ENCODE peak calls at places on chromosomes 12 and 14, in nine cellular contexts. X, T, P, Z, W, V, O, Y and B are unnamed samples.

GRCh38 chr12:48557919-48558318 is 11.9 kb downstream of the LALBA start:
- DNase-seq in V (no peak), X (no peak), T (no peak), Z (no peak), Y (no peak), P (no peak), O (no peak), W (no peak), B (no peak)

GRCh38 chr12:41531147-41531829 is 343.2 kb downstream of the PDZRN4 start:
- DNase-seq in W (no peak), X (no peak), P (no peak), Y (peak; percentile 79), T (peak; percentile 75), O (no peak), Z (no peak), V (no peak), B (peak; percentile 41)

GRCh38 chr14:100616854-100617714 is 29.9 kb upstream of the BEGAIN start:
- DNase-seq in Y (peak; percentile 17), O (peak; percentile 48), V (no peak), X (no peak), W (no peak), Z (peak; percentile 10), T (no peak), P (no peak), B (no peak)

GRCh38 chr12:2682301-2683282 is 112.2 kb upstream of the FKBP4 start:
- DNase-seq in T (no peak), V (peak; percentile 28), Z (peak; percentile 43), Y (no peak), O (peak; percentile 65), P (no peak), X (no peak), W (peak; percentile 78), B (no peak)

GRCh38 chr14:93044116-93044515 is 71.6 kb downstream of the ITPK1 start:
- DNase-seq in W (no peak), Z (no peak), T (no peak), P (no peak), O (no peak), X (no peak), Y (no peak), V (no peak), B (no peak)

GRCh38 chr12:68267892-68268396 is 14.5 kb upstream of the IL22 start:
- DNase-seq in O (no peak), X (no peak), V (no peak), T (no peak), W (no peak), Z (no peak), P (no peak), Y (no peak), B (no peak)

GRCh38 chr14:100893228-100893601 is 10.3 kb downstream of the RTL1 start:
- DNase-seq in Y (peak; percentile 51), O (no peak), Z (no peak), P (no peak), X (no peak), T (no peak), V (no peak), W (no peak), B (no peak)

GRCh38 chr12:25051583-25052190 is 102.8 kb upstream of the BCAT1 start:
- DNase-seq in O (peak; percentile 85), P (no peak), Z (peak; percentile 49), T (no peak), X (peak; percentile 47), V (no peak), Y (no peak), W (no peak), B (no peak)

GRCh38 chr14:24481622-24482324 is 26.3 kb downstream of the CMA1 start:
- DNase-seq in Y (no peak), T (peak; percentile 17), Z (peak; percentile 43), X (peak; percentile 59), P (peak; percentile 63), W (peak; percentile 82), V (peak; percentile 37), O (peak; percentile 26), B (peak; percentile 70)

GRCh38 chr12:125121095-125121494 is 55.9 kb downstream of the AACS start:
- DNase-seq in Z (no peak), W (no peak), Y (no peak), O (no peak), P (no peak), X (peak; percentile 61), T (no peak), V (peak; percentile 30), B (no peak)

GRCh38 chr14:20683896-20684661 is at the start of gene RNASE4:
- DNase-seq in O (peak; percentile 85), P (peak; percentile 91), V (peak; percentile 86), Z (peak; percentile 77), Y (peak; percentile 95), T (peak; percentile 80), X (peak; percentile 93), W (peak; percentile 77), B (peak; percentile 95)

GRCh38 chr14:49467091-49467490 is 119.1 kb downstream of the RPS29 start:
- DNase-seq in P (no peak), X (no peak), W (no peak), V (no peak), O (no peak), Y (no peak), T (no peak), Z (no peak), B (no peak)

GRCh38 chr14:22781606-22782000 is 15.1 kb downstream of the OXA1L start:
- DNase-seq in O (no peak), P (no peak), X (no peak), Z (no peak), W (no peak), T (no peak), Y (no peak), V (no peak), B (no peak)

GRCh38 chr12:130924946-130925345 is 28.8 kb upstream of the ADGRD1 start:
- DNase-seq in X (peak; percentile 61), V (no peak), P (no peak), Y (no peak), Z (no peak), W (no peak), O (no peak), T (no peak), B (no peak)

GRCh38 chr12:111169032-111169431 is 199.9 kb downstream of the PHETA1 start:
- DNase-seq in P (no peak), V (no peak), Z (no peak), Y (no peak), X (no peak), W (no peak), O (no peak), T (no peak), B (no peak)

GRCh38 chr14:75979641-75980422 is 2.0 kb downstream of the TGFB3 start:
- DNase-seq in W (no peak), Z (no peak), T (peak; percentile 52), X (no peak), Y (peak; percentile 77), O (no peak), P (no peak), V (no peak), B (no peak)

GRCh38 chr12:78963439-78964222 is 99.1 kb downstream of the SYT1 start:
- DNase-seq in Y (no peak), O (no peak), X (no peak), T (no peak), Z (no peak), V (no peak), W (no peak), P (no peak), B (no peak)

GRCh38 chr12:117000316-117000715 is 89.6 kb downstream of the FBXW8 start:
- DNase-seq in V (no peak), P (no peak), Z (no peak), W (no peak), O (no peak), T (no peak), X (no peak), Y (no peak), B (no peak)

GRCh38 chr12:100716949-100717732 is 77.4 kb upstream of the ANO4 start:
- DNase-seq in Z (no peak), P (peak; percentile 58), T (no peak), X (no peak), W (peak; percentile 81), V (no peak), O (no peak), Y (no peak), B (no peak)
- H3K27me3 ChIP-seq in Z (peaks cover 32% of the 10 kb centered on the region), P (peaks cover 11% of the 10 kb centered on the region), T (peaks cover 8% of the 10 kb centered on the region), X (peaks cover 56% of the 10 kb centered on the region), W (peaks cover 62% of the 10 kb centered on the region), V (peaks cover 17% of the 10 kb centered on the region), O (no peaks in the 10 kb centered on the region), Y (peaks cover 48% of the 10 kb centered on the region), B (peaks cover 38% of the 10 kb centered on the region)

DNA sequence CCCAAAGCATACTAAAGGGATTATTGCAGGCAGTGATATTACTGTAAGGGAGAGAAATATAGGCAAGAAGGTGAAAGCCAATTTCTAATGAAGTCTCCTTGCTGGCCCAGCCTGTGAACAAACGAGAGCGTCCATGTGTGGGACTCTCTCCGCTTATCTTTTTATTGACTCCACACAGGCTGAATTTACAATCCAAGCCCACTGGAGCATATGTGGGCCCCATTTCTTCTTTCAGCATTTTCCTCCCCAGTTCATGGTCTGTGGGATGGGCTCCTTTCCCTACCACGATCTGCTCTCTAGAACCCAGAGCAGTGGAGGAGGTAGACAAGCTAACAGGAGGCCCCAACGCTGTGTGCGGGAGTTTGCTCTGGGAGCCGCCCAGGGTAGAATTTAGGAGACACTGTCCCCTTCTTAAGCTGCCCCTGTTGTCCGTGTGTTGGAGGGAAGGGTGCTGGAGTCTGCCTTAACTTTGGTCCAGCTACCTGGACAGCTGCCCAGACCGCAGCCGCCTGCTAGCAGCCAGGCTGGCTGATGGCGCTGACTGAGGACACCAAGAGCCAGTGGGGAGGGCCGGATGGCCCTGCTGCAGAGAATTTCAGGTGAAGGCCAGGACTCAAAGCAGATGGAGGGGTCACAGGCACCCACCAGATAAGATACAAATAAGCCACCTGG is 3.2 kb upstream of the HOXC11 start:
- DNase-seq in Z (no peak), W (no peak), O (no peak), T (no peak), P (peak; percentile 47), Y (peak; percentile 80), X (no peak), V (no peak), B (no peak)
- H3K27me3 ChIP-seq in Z (peaks cover 100% of the 10 kb centered on the region), W (peaks cover 100% of the 10 kb centered on the region), O (peaks cover 95% of the 10 kb centered on the region), T (peaks cover 42% of the 10 kb centered on the region), P (peaks cover 10% of the 10 kb centered on the region), Y (no peaks in the 10 kb centered on the region), X (peaks cover 98% of the 10 kb centered on the region), V (peaks cover 35% of the 10 kb centered on the region), B (peaks cover 99% of the 10 kb centered on the region)

DNA sequence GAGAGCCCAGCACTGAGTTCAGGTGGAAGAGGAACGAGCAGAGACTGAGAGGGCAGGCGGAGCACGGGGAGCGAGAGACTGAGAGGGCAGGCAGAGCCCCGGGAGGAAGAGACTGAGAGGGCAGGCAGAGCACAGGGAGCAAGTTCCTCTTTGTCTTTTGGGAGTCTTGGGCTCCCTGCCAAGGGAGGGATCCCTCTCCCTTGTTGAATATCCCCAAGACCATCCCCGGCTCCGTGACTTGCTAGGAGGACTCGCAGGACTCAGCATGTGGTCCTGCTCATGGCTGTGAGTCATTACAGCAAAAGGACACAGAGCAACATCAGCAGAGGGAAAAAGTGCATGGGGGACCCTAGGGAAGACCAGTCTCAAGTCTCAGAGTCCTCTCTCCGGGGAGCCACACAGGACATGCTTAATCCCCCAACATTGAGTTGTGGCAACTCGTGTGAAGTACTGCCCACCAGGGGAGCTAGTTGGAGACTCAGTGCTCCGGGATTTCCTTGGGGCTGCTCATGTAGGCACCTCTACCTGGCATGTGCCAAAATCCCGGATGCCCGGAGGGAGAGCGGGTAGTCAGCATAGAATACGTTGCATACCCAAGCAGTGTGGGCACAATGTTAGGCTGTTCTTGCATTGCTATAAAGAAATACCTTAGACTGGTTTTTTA is 81.0 kb downstream of the CCDC92 start:
- DNase-seq in Z (no peak), V (no peak), Y (no peak), P (no peak), O (no peak), X (no peak), W (peak; percentile 15), T (no peak), B (no peak)
- H3K27me3 ChIP-seq in Z (peaks cover 6% of the 10 kb centered on the region), V (no peaks in the 10 kb centered on the region), Y (peaks cover 44% of the 10 kb centered on the region), P (no peaks in the 10 kb centered on the region), O (no peaks in the 10 kb centered on the region), X (peaks cover 8% of the 10 kb centered on the region), W (peaks cover 33% of the 10 kb centered on the region), T (peaks cover 6% of the 10 kb centered on the region), B (no peaks in the 10 kb centered on the region)

GRCh38 chr14:105093426-105094192 is 28.4 kb upstream of the GPR132 start:
- DNase-seq in Z (peak; percentile 43), Y (peak; percentile 84), W (peak; percentile 94), P (peak; percentile 91), O (peak; percentile 36), T (no peak), V (peak; percentile 81), X (peak; percentile 89), B (peak; percentile 85)
- H3K27me3 ChIP-seq in Z (no peaks in the 10 kb centered on the region), Y (no peaks in the 10 kb centered on the region), W (peaks cover 49% of the 10 kb centered on the region), P (no peaks in the 10 kb centered on the region), O (no peaks in the 10 kb centered on the region), T (peaks cover 5% of the 10 kb centered on the region), V (no peaks in the 10 kb centered on the region), X (no peaks in the 10 kb centered on the region), B (peaks cover 5% of the 10 kb centered on the region)